ENCODE peak calls at places on chromosomes 11 and 22, in nine cellular contexts. D is foreskin fibroblast, Q is tibial nerve, G is body of pancreas, C is kidney epithelial cell, B is fibroblast of pulmonary artery, U is HCT116, E is psoas muscle, X is lower lobe of right lung. V is an unnamed sample.

GRCh38 chr11:112478806-112479205 is 218.1 kb upstream of the PLET1 start:
- DNase-seq in B (no peak), C (no peak), X (no peak), Q (no peak), D (no peak), E (no peak), U (no peak), G (no peak), V (no peak)

GRCh38 chr11:128279861-128280260 is 307.5 kb downstream of the ETS1 start:
- DNase-seq in U (no peak), C (no peak), D (peak; percentile 41), X (no peak), G (no peak), Q (no peak), B (peak; percentile 22), E (no peak), V (no peak)

GRCh38 chr11:117823941-117824420 is 563 bp downstream of the FXYD2 start:
- DNase-seq in B (peak; percentile 88), D (no peak), E (peak; percentile 77), X (peak; percentile 57), U (no peak), G (peak; percentile 51), C (no peak), Q (no peak), V (no peak)

GRCh38 chr11:78615724-78616123 is 41.1 kb upstream of the NARS2 start:
- DNase-seq in Q (no peak), B (peak; percentile 12), D (no peak), G (no peak), X (no peak), E (no peak), C (no peak), U (no peak), V (no peak)

GRCh38 chr11:27839226-27839913 is 139.1 kb upstream of the BDNF start:
- DNase-seq in C (no peak), X (no peak), G (no peak), D (no peak), Q (no peak), E (no peak), U (no peak), B (peak; percentile 43), V (no peak)

GRCh38 chr22:39453765-39454378 is 2.9 kb upstream of the MGAT3 start:
- DNase-seq in E (no peak), G (no peak), B (peak; percentile 35), D (no peak), X (no peak), C (no peak), U (no peak), Q (no peak), V (no peak)

GRCh38 chr22:42831712-42832111 is 25.4 kb downstream of the ARFGAP3 start:
- DNase-seq in C (no peak), Q (no peak), B (no peak), D (no peak), E (no peak), U (no peak), X (no peak), G (no peak), V (no peak)

GRCh38 chr22:26927841-26928240 is 270.5 kb downstream of the MIAT start:
- DNase-seq in G (no peak), Q (no peak), B (no peak), X (no peak), C (no peak), D (no peak), U (no peak), E (no peak), V (no peak)

DNA sequence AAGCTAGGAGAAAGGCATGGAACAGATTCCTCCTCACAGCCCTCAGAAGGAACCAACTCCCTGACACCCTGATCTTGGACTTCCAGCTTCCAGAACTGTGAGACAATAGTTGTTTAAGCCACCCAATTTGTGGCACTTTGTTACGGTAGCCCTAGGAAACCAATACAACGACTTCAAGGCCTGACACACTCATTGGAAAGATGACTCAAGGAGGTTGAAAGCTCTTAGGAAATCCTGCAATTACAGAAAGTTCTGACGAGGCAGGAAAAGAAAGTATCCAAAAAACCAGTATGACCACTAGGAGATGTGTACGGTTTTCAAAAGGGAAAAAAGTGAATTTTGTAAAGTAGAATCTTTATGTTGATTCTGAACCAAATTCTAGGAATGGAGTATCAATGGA is 161.4 kb downstream of the SWAP70 start:
- DNase-seq in U (no peak), D (no peak), B (peak; percentile 10), X (no peak), E (no peak), Q (no peak), G (no peak), C (no peak), V (no peak)
- TF ChIP-seq CTCF in U (no peak), D (no peak), B (no peak), X (no peak), E (no peak), Q (no peak), G (no peak), C (no peak), V (no peak)

DNA sequence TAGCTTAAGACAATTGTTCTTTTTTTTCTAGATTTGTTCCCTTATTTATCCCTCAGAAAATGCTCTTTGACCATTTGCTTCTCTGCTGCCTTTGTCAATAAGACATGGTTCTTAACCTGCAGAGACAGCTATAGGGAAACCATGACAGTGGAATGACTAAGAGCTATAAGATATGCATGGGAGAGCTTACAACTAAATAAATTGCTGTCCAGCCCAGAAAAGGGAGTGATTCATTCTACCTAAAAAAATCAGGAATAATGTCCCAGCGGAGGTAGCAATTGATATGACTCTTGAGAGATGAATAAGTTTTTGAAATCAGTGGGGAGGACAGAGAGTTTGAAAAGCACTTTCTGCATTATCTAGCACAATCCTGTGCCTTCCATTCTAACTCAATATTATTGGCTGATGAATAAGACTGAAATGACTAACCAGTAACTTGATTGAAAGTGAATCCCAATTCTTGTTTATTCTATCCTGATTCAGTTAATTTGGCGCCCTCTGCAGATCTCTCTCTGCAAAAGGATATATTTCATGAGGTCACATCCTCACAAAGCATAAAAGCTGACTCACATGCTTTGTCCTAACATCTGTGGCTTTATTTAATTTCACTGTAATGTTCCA is 680.5 kb upstream of the API5 start:
- DNase-seq in D (no peak), X (no peak), C (peak; percentile 54), U (no peak), E (no peak), B (peak; percentile 22), Q (no peak), G (no peak), V (no peak)
- TF ChIP-seq CTCF in D (no peak), X (no peak), C (peak; percentile 59), U (peak; percentile 12), E (no peak), B (no peak), Q (no peak), G (no peak), V (no peak)

GRCh38 chr11:92347404-92347803 is 122.8 kb downstream of the FAT3 start:
- DNase-seq in Q (no peak), E (no peak), X (no peak), G (no peak), D (no peak), U (no peak), B (no peak), C (no peak), V (no peak)

GRCh38 chr11:92342034-92342433 is 117.4 kb downstream of the FAT3 start:
- DNase-seq in E (no peak), B (no peak), Q (no peak), C (no peak), D (no peak), G (no peak), U (no peak), X (no peak), V (no peak)

GRCh38 chr11:92346220-92346619 is 121.6 kb downstream of the FAT3 start:
- DNase-seq in C (no peak), D (no peak), E (no peak), G (no peak), U (no peak), X (no peak), B (no peak), Q (no peak), V (no peak)

GRCh38 chr11:92340839-92341238 is 116.2 kb downstream of the FAT3 start:
- DNase-seq in G (peak; percentile 21), Q (no peak), D (no peak), X (no peak), B (peak; percentile 7), U (no peak), E (no peak), C (no peak), V (no peak)

DNA sequence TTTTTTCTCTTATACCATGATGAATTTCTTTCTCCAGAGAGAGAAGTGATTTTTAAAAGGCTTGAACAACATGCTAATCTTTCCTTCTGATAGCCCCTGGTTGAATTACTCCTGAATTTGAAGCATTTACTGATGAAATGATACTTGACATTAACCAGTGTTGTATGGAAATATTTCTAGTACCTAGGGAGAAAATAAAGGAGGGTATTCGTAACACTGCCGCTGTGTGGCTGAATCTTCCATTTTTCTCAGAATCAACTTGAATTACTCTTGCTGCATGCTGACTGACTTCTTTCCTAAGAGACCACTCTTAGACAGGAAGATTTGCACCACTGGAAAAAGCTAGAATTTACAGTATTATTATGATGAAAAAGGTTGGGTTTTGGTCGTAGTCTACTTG is 118.3 kb downstream of the FAT3 start:
- DNase-seq in D (no peak), X (no peak), C (no peak), Q (no peak), B (no peak), G (no peak), E (no peak), U (no peak), V (no peak)
- TF ChIP-seq CTCF in D (no peak), X (no peak), C (no peak), Q (no peak), B (peak; percentile 6), G (no peak), E (no peak), U (no peak), V (no peak)

GRCh38 chr22:47167056-47167455 is 404.6 kb downstream of the TBC1D22A start:
- DNase-seq in U (no peak), B (no peak), E (no peak), X (peak; percentile 24), D (no peak), C (no peak), G (no peak), Q (peak; percentile 2), V (no peak)

GRCh38 chr22:47168441-47168840 is 406.0 kb downstream of the TBC1D22A start:
- DNase-seq in Q (peak; percentile 5), G (no peak), U (no peak), C (no peak), X (no peak), D (no peak), E (peak; percentile 4), B (no peak), V (no peak)

GRCh38 chr22:47169801-47170140 is 407.3 kb downstream of the TBC1D22A start:
- DNase-seq in G (no peak), Q (peak; percentile 12), U (no peak), C (no peak), X (peak; percentile 19), B (no peak), D (no peak), E (no peak), V (no peak)

GRCh38 chr22:47171441-47172221 is 409.2 kb downstream of the TBC1D22A start:
- DNase-seq in G (peak; percentile 1), U (no peak), X (peak; percentile 29), Q (peak; percentile 6), D (no peak), B (no peak), E (peak; percentile 5), C (no peak), V (no peak)

DNA sequence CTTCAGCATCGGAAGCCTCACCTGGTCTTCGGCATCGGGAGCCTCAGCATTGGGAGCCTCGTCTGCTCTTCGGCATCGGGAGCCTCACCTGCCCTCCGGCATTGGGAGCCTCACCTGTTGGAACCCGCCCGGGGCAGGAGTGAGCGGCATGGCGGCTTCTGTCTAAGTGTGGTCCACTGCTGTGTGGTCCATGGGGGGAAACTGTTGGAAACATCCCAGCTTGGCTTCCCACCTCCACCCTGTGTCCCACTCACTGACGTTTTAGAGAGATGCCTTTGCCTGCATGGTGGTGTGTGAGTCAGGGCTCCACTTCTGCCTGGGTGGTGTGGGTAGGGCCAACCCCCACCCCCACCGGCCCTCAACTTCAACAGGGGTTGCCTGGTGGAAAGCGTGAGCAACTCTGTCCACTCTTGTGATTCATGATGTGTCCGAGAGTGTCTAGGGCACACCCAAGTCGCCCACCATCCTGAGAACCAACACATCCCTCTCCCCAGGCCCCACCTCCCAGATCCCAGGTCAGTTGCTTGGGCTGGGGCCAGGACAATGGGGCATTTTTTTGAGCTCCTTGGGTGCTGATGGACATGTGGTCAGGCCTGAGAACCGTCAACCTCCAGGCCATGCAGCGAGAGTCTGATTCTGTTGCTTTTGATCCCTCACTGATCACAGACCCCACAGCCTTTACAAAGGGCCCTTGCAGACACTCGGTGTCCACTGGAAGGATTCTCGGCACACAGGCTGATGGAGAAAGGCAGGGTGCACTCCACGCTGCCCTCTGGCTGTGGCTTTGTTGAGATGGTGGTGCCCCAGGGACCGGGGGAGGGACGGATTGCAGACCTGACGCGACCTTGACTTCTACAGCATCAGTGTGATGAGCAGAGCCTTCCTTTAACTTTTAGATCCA is 406.7 kb downstream of the TBC1D22A start:
- DNase-seq in X (peak; percentile 14), Q (peak; percentile 5), D (no peak), B (peak; percentile 17), G (peak; percentile 12), E (peak; percentile 9), U (no peak), C (no peak), V (no peak)
- TF ChIP-seq CTCF in X (no peak), Q (no peak), D (peak; percentile 25), B (peak; percentile 38), G (peak; percentile 32), E (peak; percentile 11), U (peak; percentile 52), C (peak; percentile 23), V (no peak)